ENCODE peak calls at places on chromosomes 5 and 9, in five cellular contexts. W is activated T-helper 1 cell treated with Interleukin-2 at 50 U/mL for 16 hours, M is HT1080, L is memory B cell, A is HFF-Myc. I is an unnamed sample.

GRCh38 chr9:21428235-21428634 is 12.0 kb upstream of the IFNA1 start:
- DNase-seq in W (no peak), M (no peak), L (no peak), A (no peak), I (no peak)

GRCh38 chr5:78235289-78235688 is 59.2 kb downstream of the AP3B1 start:
- DNase-seq in W (no peak), M (no peak), L (no peak), A (no peak), I (no peak)

GRCh38 chr9:90906316-90907055 is 104.9 kb downstream of the SYK start:
- DNase-seq in W (no peak), M (no peak), L (no peak), A (no peak), I (no peak)

GRCh38 chr5:158911693-158912363 is 187.9 kb downstream of the EBF1 start:
- DNase-seq in W (no peak), M (no peak), L (no peak), A (no peak), I (no peak)

GRCh38 chr9:127183814-127184582 is 61.6 kb upstream of the ANGPTL2 start:
- DNase-seq in W (no peak), M (no peak), L (no peak), A (no peak), I (peak)

GRCh38 chr9:83312543-83312942 is 225.7 kb downstream of the FRMD3 start:
- DNase-seq in W (no peak), M (no peak), L (no peak), A (no peak), I (no peak)

GRCh38 chr5:153903321-153903720 is 135.4 kb downstream of the FAM114A2 start:
- DNase-seq in W (no peak), M (no peak), L (no peak), A (no peak), I (no peak)

GRCh38 chr5:132064738-132065331 is 4.4 kb downstream of the IL3 start:
- DNase-seq in W (peak), M (peak), L (peak), A (peak), I (peak)

GRCh38 chr9:34554211-34555001 is 31.6 kb upstream of the ENHO start:
- DNase-seq in W (no peak), M (no peak), L (no peak), A (no peak), I (no peak)

GRCh38 chr9:125544988-125545651 is 161.9 kb downstream of the MAPKAP1 start:
- DNase-seq in W (no peak), M (no peak), L (no peak), A (peak), I (no peak)

GRCh38 chr5:169811023-169811422 is 169.3 kb downstream of the INSYN2B start:
- DNase-seq in W (no peak), M (no peak), L (no peak), A (no peak), I (no peak)

GRCh38 chr9:76433851-76434250 is 25.1 kb upstream of the GCNT1 start:
- DNase-seq in W (no peak), M (peak), L (no peak), A (no peak), I (no peak)

GRCh38 chr9:89661391-89661949 is 56.7 kb downstream of the GADD45G start:
- DNase-seq in W (no peak), M (no peak), L (no peak), A (peak), I (no peak)

GRCh38 chr5:174335682-174336364 is 290.3 kb downstream of the NSG2 start:
- DNase-seq in W (no peak), M (peak), L (no peak), A (no peak), I (no peak)

GRCh38 chr9:16368425-16369087 is 501.9 kb downstream of the BNC2 start:
- DNase-seq in W (no peak), M (peak), L (no peak), A (no peak), I (no peak)

GRCh38 chr5:137273511-137273910 is 225.6 kb downstream of the SPOCK1 start:
- DNase-seq in W (no peak), M (peak), L (no peak), A (no peak), I (no peak)

GRCh38 chr9:73180373-73180772 is 28.7 kb downstream of the ANXA1 start:
- DNase-seq in W (no peak), M (peak), L (no peak), A (peak), I (peak)

GRCh38 chr9:93343663-93344062 is 107.8 kb upstream of the FAM120A start:
- DNase-seq in W (no peak), M (no peak), L (no peak), A (no peak), I (no peak)

GRCh38 chr9:70571247-70571646 is 156.8 kb upstream of the KLF9 start:
- DNase-seq in W (no peak), M (no peak), L (no peak), A (no peak), I (no peak)

GRCh38 chr5:157857821-157858526 is 971 bp downstream of the CLINT1 start:
- DNase-seq in W (no peak), M (peak), L (peak), A (no peak), I (no peak)

GRCh38 chr9:130997925-130998595 is 10.9 kb upstream of the LAMC3 start:
- DNase-seq in W (no peak), M (peak), L (no peak), A (peak), I (no peak)

GRCh38 chr5:35608881-35609779 is 8.5 kb upstream of the SPEF2 start:
- DNase-seq in W (no peak), M (peak), L (no peak), A (no peak), I (no peak)

GRCh38 chr9:126802343-126803059 is 2.3 kb upstream of the ZBTB43 start:
- DNase-seq in W (no peak), M (no peak), L (no peak), A (no peak), I (no peak)

GRCh38 chr9:127809002-127809561 is 6.4 kb downstream of the FPGS start:
- DNase-seq in W (no peak), M (no peak), L (no peak), A (no peak), I (no peak)

GRCh38 chr5:59660737-59661136 is 232.8 kb downstream of the PDE4D start:
- DNase-seq in W (no peak), M (peak), L (no peak), A (no peak), I (no peak)